ENCODE peak calls at places on chromosome X, in nine cellular contexts. One of them, this sample, is unnamed.

GRCh38 chrX:41406211-41406610 is 40.9 kb upstream of the NYX start:
- ATAC-seq in PC-3: peak
- ATAC-seq in Panc1: no peak
- ATAC-seq in T-helper 17 cell: no peak
- ATAC-seq in effector memory CD8-positive, alpha-beta T cell: no peak
- ATAC-seq in sciatic nerve: no peak
- ATAC-seq in IMR-90: no peak
- ATAC-seq in lower lobe of right lung: no peak
- ATAC-seq in activated CD8-positive, alpha-beta memory T cell treated with anti-CD3 and anti-CD28 coated beads, Interleukin-2, amount 10 ng/mL, durations not matched to agents 7 days and 5 days: no peak
- ATAC-seq in this sample: peak

GRCh38 chrX:133511041-133511440 is 95.8 kb upstream of the GPC4 start:
- ATAC-seq in PC-3: no peak
- ATAC-seq in Panc1: no peak
- ATAC-seq in T-helper 17 cell: no peak
- ATAC-seq in effector memory CD8-positive, alpha-beta T cell: no peak
- ATAC-seq in sciatic nerve: no peak
- ATAC-seq in IMR-90: no peak
- ATAC-seq in lower lobe of right lung: no peak
- ATAC-seq in activated CD8-positive, alpha-beta memory T cell treated with anti-CD3 and anti-CD28 coated beads, Interleukin-2, amount 10 ng/mL, durations not matched to agents 7 days and 5 days: no peak
- ATAC-seq in this sample: no peak

GRCh38 chrX:13254076-13254785 is 65.6 kb downstream of the ATXN3L start:
- ATAC-seq in PC-3: no peak
- ATAC-seq in Panc1: no peak
- ATAC-seq in T-helper 17 cell: no peak
- ATAC-seq in effector memory CD8-positive, alpha-beta T cell: no peak
- ATAC-seq in sciatic nerve: no peak
- ATAC-seq in IMR-90: no peak
- ATAC-seq in lower lobe of right lung: peak
- ATAC-seq in activated CD8-positive, alpha-beta memory T cell treated with anti-CD3 and anti-CD28 coated beads, Interleukin-2, amount 10 ng/mL, durations not matched to agents 7 days and 5 days: peak
- ATAC-seq in this sample: peak

GRCh38 chrX:153944800-153945150 is 332 bp upstream of the RENBP start:
- ATAC-seq in PC-3: no peak
- ATAC-seq in Panc1: no peak
- ATAC-seq in T-helper 17 cell: peak
- ATAC-seq in effector memory CD8-positive, alpha-beta T cell: no peak
- ATAC-seq in sciatic nerve: peak
- ATAC-seq in IMR-90: no peak
- ATAC-seq in lower lobe of right lung: peak
- ATAC-seq in activated CD8-positive, alpha-beta memory T cell treated with anti-CD3 and anti-CD28 coated beads, Interleukin-2, amount 10 ng/mL, durations not matched to agents 7 days and 5 days: peak
- ATAC-seq in this sample: no peak

GRCh38 chrX:16807976-16808542 is 21.8 kb downstream of the TXLNG start:
- ATAC-seq in PC-3: peak
- ATAC-seq in Panc1: no peak
- ATAC-seq in T-helper 17 cell: no peak
- ATAC-seq in effector memory CD8-positive, alpha-beta T cell: no peak
- ATAC-seq in sciatic nerve: peak
- ATAC-seq in IMR-90: peak
- ATAC-seq in lower lobe of right lung: peak
- ATAC-seq in activated CD8-positive, alpha-beta memory T cell treated with anti-CD3 and anti-CD28 coated beads, Interleukin-2, amount 10 ng/mL, durations not matched to agents 7 days and 5 days: no peak
- ATAC-seq in this sample: peak

GRCh38 chrX:135432881-135433521 is 11.3 kb downstream of the SMIM10L2A start:
- ATAC-seq in PC-3: no peak
- ATAC-seq in Panc1: no peak
- ATAC-seq in T-helper 17 cell: no peak
- ATAC-seq in effector memory CD8-positive, alpha-beta T cell: no peak
- ATAC-seq in sciatic nerve: no peak
- ATAC-seq in IMR-90: no peak
- ATAC-seq in lower lobe of right lung: no peak
- ATAC-seq in activated CD8-positive, alpha-beta memory T cell treated with anti-CD3 and anti-CD28 coated beads, Interleukin-2, amount 10 ng/mL, durations not matched to agents 7 days and 5 days: no peak
- ATAC-seq in this sample: no peak

GRCh38 chrX:153925739-153926593 is at the start of gene ARHGAP4:
- ATAC-seq in PC-3: no peak
- ATAC-seq in Panc1: peak
- ATAC-seq in T-helper 17 cell: no peak
- ATAC-seq in effector memory CD8-positive, alpha-beta T cell: peak
- ATAC-seq in sciatic nerve: no peak
- ATAC-seq in IMR-90: no peak
- ATAC-seq in lower lobe of right lung: no peak
- ATAC-seq in activated CD8-positive, alpha-beta memory T cell treated with anti-CD3 and anti-CD28 coated beads, Interleukin-2, amount 10 ng/mL, durations not matched to agents 7 days and 5 days: peak
- ATAC-seq in this sample: no peak

GRCh38 chrX:15384304-15384703 is at the start of gene VEGFD:
- ATAC-seq in PC-3: no peak
- ATAC-seq in Panc1: no peak
- ATAC-seq in T-helper 17 cell: no peak
- ATAC-seq in effector memory CD8-positive, alpha-beta T cell: no peak
- ATAC-seq in sciatic nerve: no peak
- ATAC-seq in IMR-90: peak
- ATAC-seq in lower lobe of right lung: no peak
- ATAC-seq in activated CD8-positive, alpha-beta memory T cell treated with anti-CD3 and anti-CD28 coated beads, Interleukin-2, amount 10 ng/mL, durations not matched to agents 7 days and 5 days: no peak
- ATAC-seq in this sample: no peak

GRCh38 chrX:115940348-115940747 is 230.2 kb upstream of the AGTR2 start:
- ATAC-seq in PC-3: peak
- ATAC-seq in Panc1: no peak
- ATAC-seq in T-helper 17 cell: no peak
- ATAC-seq in effector memory CD8-positive, alpha-beta T cell: no peak
- ATAC-seq in sciatic nerve: peak
- ATAC-seq in IMR-90: no peak
- ATAC-seq in lower lobe of right lung: no peak
- ATAC-seq in activated CD8-positive, alpha-beta memory T cell treated with anti-CD3 and anti-CD28 coated beads, Interleukin-2, amount 10 ng/mL, durations not matched to agents 7 days and 5 days: no peak
- ATAC-seq in this sample: no peak

GRCh38 chrX:69314436-69315348 is 149.4 kb upstream of the PJA1 start:
- ATAC-seq in PC-3: no peak
- ATAC-seq in Panc1: no peak
- ATAC-seq in T-helper 17 cell: no peak
- ATAC-seq in effector memory CD8-positive, alpha-beta T cell: no peak
- ATAC-seq in sciatic nerve: no peak
- ATAC-seq in IMR-90: no peak
- ATAC-seq in lower lobe of right lung: peak
- ATAC-seq in activated CD8-positive, alpha-beta memory T cell treated with anti-CD3 and anti-CD28 coated beads, Interleukin-2, amount 10 ng/mL, durations not matched to agents 7 days and 5 days: no peak
- ATAC-seq in this sample: no peak

GRCh38 chrX:25006586-25007058 is 9.1 kb downstream of the ARX start:
- ATAC-seq in PC-3: no peak
- ATAC-seq in Panc1: no peak
- ATAC-seq in T-helper 17 cell: no peak
- ATAC-seq in effector memory CD8-positive, alpha-beta T cell: no peak
- ATAC-seq in sciatic nerve: no peak
- ATAC-seq in IMR-90: no peak
- ATAC-seq in lower lobe of right lung: no peak
- ATAC-seq in activated CD8-positive, alpha-beta memory T cell treated with anti-CD3 and anti-CD28 coated beads, Interleukin-2, amount 10 ng/mL, durations not matched to agents 7 days and 5 days: no peak
- ATAC-seq in this sample: no peak

GRCh38 chrX:134172588-134173259 is 64.3 kb upstream of the CCDC160 start:
- ATAC-seq in PC-3: peak
- ATAC-seq in Panc1: peak
- ATAC-seq in T-helper 17 cell: peak
- ATAC-seq in effector memory CD8-positive, alpha-beta T cell: peak
- ATAC-seq in sciatic nerve: peak
- ATAC-seq in IMR-90: peak
- ATAC-seq in lower lobe of right lung: peak
- ATAC-seq in activated CD8-positive, alpha-beta memory T cell treated with anti-CD3 and anti-CD28 coated beads, Interleukin-2, amount 10 ng/mL, durations not matched to agents 7 days and 5 days: peak
- ATAC-seq in this sample: peak

GRCh38 chrX:40065291-40066046 is 32.3 kb downstream of the BCOR start:
- ATAC-seq in PC-3: no peak
- ATAC-seq in Panc1: no peak
- ATAC-seq in T-helper 17 cell: peak
- ATAC-seq in effector memory CD8-positive, alpha-beta T cell: no peak
- ATAC-seq in sciatic nerve: no peak
- ATAC-seq in IMR-90: no peak
- ATAC-seq in lower lobe of right lung: no peak
- ATAC-seq in activated CD8-positive, alpha-beta memory T cell treated with anti-CD3 and anti-CD28 coated beads, Interleukin-2, amount 10 ng/mL, durations not matched to agents 7 days and 5 days: peak
- ATAC-seq in this sample: no peak

GRCh38 chrX:69504626-69505612 is 793 bp downstream of the NALF2 start:
- ATAC-seq in PC-3: no peak
- ATAC-seq in Panc1: peak
- ATAC-seq in T-helper 17 cell: peak
- ATAC-seq in effector memory CD8-positive, alpha-beta T cell: no peak
- ATAC-seq in sciatic nerve: no peak
- ATAC-seq in IMR-90: no peak
- ATAC-seq in lower lobe of right lung: no peak
- ATAC-seq in activated CD8-positive, alpha-beta memory T cell treated with anti-CD3 and anti-CD28 coated beads, Interleukin-2, amount 10 ng/mL, durations not matched to agents 7 days and 5 days: no peak
- ATAC-seq in this sample: no peak

GRCh38 chrX:43813898-43814297 is 68.4 kb downstream of the MAOB start:
- ATAC-seq in PC-3: peak
- ATAC-seq in Panc1: no peak
- ATAC-seq in T-helper 17 cell: peak
- ATAC-seq in effector memory CD8-positive, alpha-beta T cell: no peak
- ATAC-seq in sciatic nerve: peak
- ATAC-seq in IMR-90: no peak
- ATAC-seq in lower lobe of right lung: no peak
- ATAC-seq in activated CD8-positive, alpha-beta memory T cell treated with anti-CD3 and anti-CD28 coated beads, Interleukin-2, amount 10 ng/mL, durations not matched to agents 7 days and 5 days: peak
- ATAC-seq in this sample: no peak

This sample was measured in esophagus mucosa.